ENCODE peak calls at places on chromosome X, in five cellular contexts. H is lung, V is BJ, S is GM12865, Z is bronchial epithelial cell. G is an unnamed sample.

GRCh38 chrX:29478336-29479069 is 736.9 kb upstream of the MAGEB2 start:
- DNase-seq in H (no peak), V (no peak), S (peak; percentile 76), Z (peak; percentile 0), G (no peak)

GRCh38 chrX:57156397-57157049 is 19.3 kb upstream of the SPIN2A start:
- DNase-seq in H (no peak), V (no peak), S (peak; percentile 7), Z (peak; percentile 34), G (peak; percentile 4)

GRCh38 chrX:72045552-72046277 is 86.0 kb downstream of the RTL5 start:
- DNase-seq in H (no peak), V (no peak), S (no peak), Z (peak; percentile 77), G (no peak)

GRCh38 chrX:45479196-45479834 is 278.6 kb upstream of the DIPK2B start:
- DNase-seq in H (no peak), V (peak; percentile 73), S (no peak), Z (peak; percentile 86), G (peak; percentile 87)

GRCh38 chrX:19879742-19880378 is 7.5 kb downstream of the SH3KBP1 start:
- DNase-seq in H (no peak), V (no peak), S (peak; percentile 54), Z (no peak), G (no peak)

GRCh38 chrX:30224541-30224940 is 5.9 kb upstream of the MAGEB3 start:
- DNase-seq in H (no peak), V (no peak), S (no peak), Z (no peak), G (no peak)

GRCh38 chrX:72045141-72045540 is 86.6 kb downstream of the RTL5 start:
- DNase-seq in H (no peak), V (no peak), S (no peak), Z (peak; percentile 66), G (no peak)

GRCh38 chrX:37926700-37927099 is 79.3 kb upstream of the DYNLT3 start:
- DNase-seq in H (no peak), V (no peak), S (peak; percentile 28), Z (peak; percentile 36), G (peak; percentile 3)

GRCh38 chrX:148947399-148948025 is 447.1 kb downstream of the AFF2 start:
- DNase-seq in H (no peak), V (no peak), S (no peak), Z (no peak), G (no peak)

GRCh38 chrX:6226646-6227444 is 1.8 kb downstream of the NLGN4X start:
- DNase-seq in H (no peak), V (no peak), S (no peak), Z (no peak), G (no peak)

GRCh38 chrX:45191820-45192409 is 8.8 kb downstream of the DIPK2B start:
- DNase-seq in H (no peak), V (no peak), S (no peak), Z (no peak), G (no peak)

GRCh38 chrX:74325130-74326059 is 21.4 kb downstream of the ZCCHC13 start:
- DNase-seq in H (no peak), V (no peak), S (peak; percentile 0), Z (no peak), G (no peak)

GRCh38 chrX:150934453-150934852 is 36.0 kb upstream of the CD99L2 start:
- DNase-seq in H (no peak), V (peak; percentile 52), S (no peak), Z (peak; percentile 53), G (peak; percentile 74)

GRCh38 chrX:8868906-8869305 is 67.7 kb upstream of the FAM9A start:
- DNase-seq in H (no peak), V (no peak), S (no peak), Z (peak; percentile 67), G (no peak)

GRCh38 chrX:36199926-36200325 is 280.4 kb downstream of the CFAP47 start:
- DNase-seq in H (no peak), V (no peak), S (no peak), Z (peak; percentile 54), G (no peak)

GRCh38 chrX:45229348-45229747 is 28.7 kb upstream of the DIPK2B start:
- DNase-seq in H (no peak), V (no peak), S (no peak), Z (no peak), G (no peak)

GRCh38 chrX:115378471-115378870 is 89.0 kb downstream of the LUZP4 start:
- DNase-seq in H (no peak), V (no peak), S (no peak), Z (no peak), G (peak; percentile 44)

GRCh38 chrX:56803849-56804681 is 75.0 kb downstream of the NBDY start:
- DNase-seq in H (peak; percentile 25), V (no peak), S (no peak), Z (peak; percentile 21), G (no peak)

DNA sequence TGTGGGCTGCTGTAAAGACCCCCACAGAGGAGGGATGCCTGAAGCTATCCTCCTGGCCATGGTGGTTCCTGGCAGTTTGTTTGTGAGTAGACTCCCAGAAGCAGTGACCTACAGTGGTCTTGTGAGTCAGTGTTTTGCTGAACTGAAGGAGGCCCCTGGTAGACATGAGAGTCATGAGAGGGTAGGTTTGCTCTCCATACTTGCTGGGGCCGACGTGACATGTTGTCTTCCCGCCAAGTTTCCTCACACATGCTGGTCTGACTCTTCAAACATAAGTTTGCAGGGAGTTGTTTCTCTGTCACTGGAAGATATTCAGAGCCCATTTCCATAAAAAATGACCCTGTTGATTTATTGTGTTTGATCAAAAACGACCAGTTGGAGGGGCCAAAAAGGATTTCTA is 131.1 kb upstream of the SCML1 start:
- DNase-seq in H (no peak), V (no peak), S (no peak), Z (no peak), G (no peak)
- TF ChIP-seq CTCF in H (no peak), V (no peak), S (no peak), Z (no peak), G (no peak)

DNA sequence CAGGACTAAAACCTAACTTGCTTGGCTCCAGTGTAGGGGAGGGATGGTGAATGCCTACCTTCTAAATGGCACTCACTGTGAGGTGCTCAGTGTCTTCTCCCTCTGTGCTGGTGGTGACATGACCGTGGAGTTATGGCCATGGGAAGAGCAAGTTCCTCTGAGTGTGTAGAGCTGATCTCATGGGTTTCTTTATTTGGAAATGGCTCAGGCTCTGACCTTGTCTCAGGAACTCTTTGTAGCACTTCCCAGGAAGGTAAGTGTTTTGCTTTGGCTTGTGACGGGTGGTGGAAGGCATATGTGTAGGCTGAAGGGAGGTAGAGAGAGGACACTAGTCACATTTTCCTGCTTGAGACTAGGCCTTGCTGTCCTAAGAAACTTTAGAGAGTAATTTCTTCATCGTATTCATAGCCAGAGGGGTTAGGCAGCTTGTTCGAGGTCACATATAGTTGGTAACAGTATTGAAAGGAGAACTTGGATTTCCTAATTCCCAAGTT is 6.5 kb downstream of the MSN start:
- DNase-seq in H (no peak), V (no peak), S (no peak), Z (no peak), G (no peak)
- H3K4me3 ChIP-seq in H (no peak overlapping the region), V (no peak overlapping the region), S (peak overlapping the region; percentile 58), Z (no peak overlapping the region), G (no peak overlapping the region)

GRCh38 chrX:134566506-134566905 is 91.8 kb downstream of the PLAC1 start:
- DNase-seq in H (no peak), V (no peak), S (no peak), Z (no peak), G (no peak)

GRCh38 chrX:134558133-134558532 is 98.2 kb downstream of the HPRT1 start:
- DNase-seq in H (no peak), V (no peak), S (no peak), Z (no peak), G (no peak)

DNA sequence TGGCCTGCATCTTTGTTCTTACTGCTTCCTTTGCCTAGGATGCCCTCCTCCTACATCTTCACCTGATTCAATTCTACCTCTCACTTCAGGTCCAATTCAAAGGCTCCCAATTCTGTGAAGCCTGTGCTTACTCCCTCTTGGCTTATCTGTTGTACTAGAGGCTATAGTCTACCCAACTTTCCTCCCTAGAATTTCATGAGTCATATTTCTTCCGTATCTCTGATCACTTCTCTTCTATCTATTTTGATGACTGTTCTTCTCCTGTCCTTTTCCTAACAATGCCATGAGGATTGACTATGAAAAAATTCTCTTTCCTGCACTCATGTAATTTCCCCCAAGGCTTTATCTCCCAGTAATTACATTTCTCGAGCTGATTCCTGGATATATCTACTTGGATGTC is 96.3 kb downstream of the PLAC1 start:
- DNase-seq in H (no peak), V (no peak), S (no peak), Z (no peak), G (no peak)
- TF ChIP-seq CTCF in H (no peak), V (no peak), S (no peak), Z (no peak), G (no peak)

GRCh38 chrX:12972239-12972638 is 2.7 kb upstream of the TMSB4X start:
- DNase-seq in H (no peak), V (no peak), S (no peak), Z (no peak), G (no peak)

GRCh38 chrX:12974217-12974796 is 603 bp upstream of the TMSB4X start:
- DNase-seq in H (peak; percentile 66), V (no peak), S (peak; percentile 68), Z (peak; percentile 59), G (no peak)

GRCh38 chrX:12971282-12972003 is 3.5 kb upstream of the TMSB4X start:
- DNase-seq in H (no peak), V (no peak), S (peak; percentile 72), Z (no peak), G (no peak)

GRCh38 chrX:12973561-12974216 is 1.2 kb upstream of the TMSB4X start:
- DNase-seq in H (peak; percentile 38), V (no peak), S (peak; percentile 77), Z (no peak), G (no peak)

GRCh38 chrX:12972867-12973560 is 1.9 kb upstream of the TMSB4X start:
- DNase-seq in H (no peak), V (no peak), S (no peak), Z (no peak), G (no peak)
- H3K4me3 ChIP-seq in H (no peak overlapping the region), V (no peak overlapping the region), S (peak overlapping the region; percentile 59), Z (no peak overlapping the region), G (no peak overlapping the region)

DNA sequence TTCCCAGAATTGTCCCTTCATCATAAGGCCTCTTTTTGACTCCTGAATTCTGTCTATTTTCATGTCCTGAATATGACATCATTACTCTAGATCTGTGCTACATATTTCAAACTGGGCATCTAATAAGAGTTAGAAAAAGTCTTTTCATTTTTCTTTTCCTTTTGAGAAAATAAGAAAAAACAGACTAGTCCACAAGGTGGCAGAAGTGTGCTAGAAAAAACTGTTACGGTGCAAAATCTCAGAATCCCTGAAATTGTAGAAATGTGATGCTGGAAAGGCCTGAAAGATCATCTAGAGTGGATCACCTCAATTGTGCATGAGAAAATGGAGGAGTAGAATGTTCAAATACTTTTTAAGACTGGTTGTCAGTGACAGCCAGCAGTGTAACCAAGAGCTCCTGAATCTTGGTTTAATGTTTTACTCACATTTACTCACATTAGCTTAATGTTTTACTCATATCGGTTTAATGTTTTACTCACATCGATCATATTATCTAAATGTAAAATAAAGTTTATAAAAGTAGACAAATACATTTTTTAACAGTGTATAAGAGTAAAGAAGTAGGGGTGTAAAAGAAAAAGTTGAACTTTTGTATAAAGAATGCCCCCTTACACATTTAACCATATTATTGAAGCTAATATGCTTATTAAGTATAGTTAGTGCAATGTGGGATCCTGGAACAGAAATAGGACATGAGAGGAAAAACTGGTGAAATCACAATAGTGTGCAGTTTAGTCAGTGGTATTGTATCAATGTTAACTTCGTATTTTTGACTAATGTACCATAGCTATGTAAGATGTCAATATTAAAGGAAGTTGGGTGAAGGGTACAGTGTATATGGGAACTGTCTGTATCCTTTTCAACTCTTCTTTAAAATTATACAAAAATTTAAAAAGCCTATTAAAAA is 15.2 kb downstream of the ASB11 start:
- DNase-seq in H (no peak), V (no peak), S (peak; percentile 1), Z (no peak), G (no peak)
- TF ChIP-seq CTCF in H (peak; percentile 30), V (peak; percentile 45), S (peak; percentile 34), Z (peak; percentile 20), G (peak; percentile 44)

G was measured in AG09309.